ENCODE peak calls at places on chromosomes 3 and 15, in eight cellular contexts. C, P, H, K, Z, I, L and U are unnamed samples.

GRCh38 chr3:193942516-193943055 is 193.4 kb upstream of the HES1 start:
- DNase-seq in L (no peak), P (no peak), C (no peak), K (no peak), Z (no peak), H (no peak), I (no peak), U (no peak)

GRCh38 chr15:69104050-69104750 is 56.2 kb upstream of the GLCE start:
- DNase-seq in K (no peak), I (no peak), H (no peak), Z (no peak), P (no peak), C (no peak), L (no peak), U (no peak)

GRCh38 chr3:126930936-126931600 is 51.8 kb upstream of the PLXNA1 start:
- DNase-seq in P (no peak), H (no peak), K (no peak), C (no peak), I (no peak), L (no peak), Z (no peak), U (no peak)

GRCh38 chr3:183254816-183255730 is 2.0 kb downstream of the B3GNT5 start:
- DNase-seq in I (no peak), L (no peak), K (no peak), Z (no peak), H (no peak), C (no peak), P (peak; percentile 18), U (peak; percentile 47)

GRCh38 chr3:122031123-122031468 is 9.0 kb upstream of the ILDR1 start:
- DNase-seq in Z (no peak), I (no peak), C (no peak), L (no peak), K (no peak), P (no peak), H (no peak), U (no peak)

GRCh38 chr3:139318826-139319225 is 25.0 kb upstream of the MRPS22 start:
- DNase-seq in I (no peak), H (no peak), K (no peak), P (no peak), L (no peak), C (no peak), Z (no peak), U (no peak)

GRCh38 chr3:113741086-113741485 is 5.0 kb downstream of the NAA50 start:
- DNase-seq in H (no peak), Z (no peak), K (no peak), L (no peak), C (no peak), I (no peak), P (no peak), U (no peak)

GRCh38 chr15:80698636-80699035 is 3.5 kb downstream of the ABHD17C start:
- DNase-seq in I (no peak), H (no peak), P (peak; percentile 42), C (no peak), K (no peak), L (no peak), Z (no peak), U (no peak)

GRCh38 chr3:60841355-60841754 is 409.9 kb downstream of the FHIT start:
- DNase-seq in C (no peak), Z (no peak), H (no peak), P (no peak), K (no peak), I (no peak), L (no peak), U (no peak)

GRCh38 chr15:96331942-96332853 is 1.7 kb downstream of the NR2F2 start:
- DNase-seq in K (no peak), Z (no peak), I (peak; percentile 67), P (no peak), C (peak; percentile 85), H (no peak), L (peak; percentile 53), U (peak; percentile 47)

GRCh38 chr15:74180689-74181602 is 7.4 kb downstream of the ISLR start:
- DNase-seq in H (no peak), L (no peak), K (no peak), C (peak; percentile 63), I (no peak), P (no peak), Z (no peak), U (no peak)

GRCh38 chr3:190385835-190386688 is 1.9 kb upstream of the CLDN16 start:
- DNase-seq in I (no peak), Z (peak; percentile 65), P (peak; percentile 98), K (no peak), H (no peak), L (no peak), C (no peak), U (peak; percentile 76)

GRCh38 chr15:37131639-37132038 is 31.3 kb upstream of the MEIS2 start:
- DNase-seq in H (no peak), Z (no peak), I (no peak), L (no peak), P (no peak), C (no peak), K (no peak), U (no peak)

GRCh38 chr3:194397757-194398312 is 1.2 kb downstream of the GP5 start:
- DNase-seq in P (no peak), Z (no peak), K (no peak), I (no peak), H (peak; percentile 32), C (no peak), L (peak; percentile 38), U (no peak)

GRCh38 chr3:182440101-182440500 is 353.2 kb upstream of the ATP11B start:
- DNase-seq in Z (no peak), P (no peak), K (no peak), H (no peak), L (no peak), I (no peak), C (no peak), U (no peak)

GRCh38 chr15:100944237-100944875 is 25.2 kb downstream of the LRRK1 start:
- DNase-seq in L (no peak), K (no peak), Z (no peak), H (no peak), P (no peak), I (no peak), C (no peak), U (no peak)
- TF ChIP-seq CTCF in L (no peak), K (no peak), Z (no peak), H (no peak), P (no peak), I (no peak), C (no peak), U (no peak)

GRCh38 chr15:41955807-41956525 is 16.4 kb downstream of the EHD4 start:
- DNase-seq in L (peak; percentile 54), K (no peak), I (no peak), Z (no peak), P (no peak), C (no peak), H (no peak), U (no peak)
- TF ChIP-seq CTCF in L (no peak), K (no peak), I (no peak), Z (no peak), P (no peak), C (no peak), H (no peak), U (no peak)

GRCh38 chr3:43155464-43156121 is 49.7 kb upstream of the POMGNT2 start:
- DNase-seq in L (peak; percentile 71), C (peak; percentile 77), Z (peak; percentile 50), I (no peak), K (peak; percentile 72), H (no peak), P (peak; percentile 83), U (peak; percentile 73)
- TF ChIP-seq CTCF in L (no peak), C (peak; percentile 45), Z (peak; percentile 36), I (peak; percentile 37), K (peak; percentile 55), H (no peak), P (peak; percentile 79), U (peak; percentile 34)

GRCh38 chr3:53072653-53073552 is 27.0 kb upstream of the SFMBT1 start:
- DNase-seq in K (peak; percentile 90), C (peak; percentile 89), I (peak; percentile 84), Z (peak; percentile 60), H (peak; percentile 87), P (peak; percentile 63), L (peak; percentile 96), U (peak; percentile 88)

GRCh38 chr3:53068176-53068575 is 22.3 kb upstream of the SFMBT1 start:
- DNase-seq in K (no peak), Z (no peak), H (no peak), I (peak; percentile 57), L (no peak), P (no peak), C (no peak), U (no peak)

GRCh38 chr3:53071882-53072431 is 26.1 kb upstream of the SFMBT1 start:
- DNase-seq in Z (no peak), H (no peak), I (no peak), C (no peak), L (peak; percentile 10), P (no peak), K (no peak), U (no peak)

GRCh38 chr3:53067571-53067970 is 21.7 kb upstream of the SFMBT1 start:
- DNase-seq in P (no peak), Z (no peak), H (no peak), K (no peak), C (no peak), I (peak; percentile 26), L (no peak), U (no peak)

DNA sequence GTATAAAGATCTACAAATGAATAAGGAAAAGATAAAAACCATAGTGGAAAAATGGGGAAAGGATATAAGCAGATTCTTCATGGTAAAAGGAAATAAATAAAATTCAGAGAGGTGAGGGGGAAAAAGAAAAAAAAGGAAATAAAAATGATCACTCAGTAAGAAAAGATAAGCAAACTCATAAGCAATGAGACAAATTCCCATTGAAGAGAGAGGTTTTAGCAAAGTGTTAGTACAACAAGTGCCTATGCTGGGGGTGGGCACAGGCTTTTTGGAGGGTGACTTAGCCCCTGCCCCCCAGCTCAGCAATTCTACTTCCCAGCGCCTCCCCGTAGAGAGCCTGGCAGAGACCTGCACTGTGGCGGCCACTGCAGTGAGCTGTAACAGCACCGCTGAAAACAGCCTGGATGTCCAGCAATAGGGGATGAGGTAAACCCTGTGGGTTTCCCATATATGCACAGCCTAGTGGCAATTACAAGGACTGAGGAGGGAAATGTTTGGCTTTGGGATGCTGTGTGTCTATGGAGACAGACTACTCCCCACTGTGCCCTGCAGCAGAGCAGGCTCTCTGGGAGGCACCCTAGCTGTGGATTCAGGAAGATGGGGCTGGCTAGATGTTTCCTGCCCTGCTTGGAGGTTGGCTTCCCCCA is 23.7 kb upstream of the SFMBT1 start:
- DNase-seq in C (no peak), L (no peak), H (no peak), P (peak; percentile 12), K (no peak), Z (no peak), I (peak; percentile 45), U (no peak)
- TF ChIP-seq CTCF in C (no peak), L (no peak), H (no peak), P (no peak), K (no peak), Z (no peak), I (no peak), U (no peak)

DNA sequence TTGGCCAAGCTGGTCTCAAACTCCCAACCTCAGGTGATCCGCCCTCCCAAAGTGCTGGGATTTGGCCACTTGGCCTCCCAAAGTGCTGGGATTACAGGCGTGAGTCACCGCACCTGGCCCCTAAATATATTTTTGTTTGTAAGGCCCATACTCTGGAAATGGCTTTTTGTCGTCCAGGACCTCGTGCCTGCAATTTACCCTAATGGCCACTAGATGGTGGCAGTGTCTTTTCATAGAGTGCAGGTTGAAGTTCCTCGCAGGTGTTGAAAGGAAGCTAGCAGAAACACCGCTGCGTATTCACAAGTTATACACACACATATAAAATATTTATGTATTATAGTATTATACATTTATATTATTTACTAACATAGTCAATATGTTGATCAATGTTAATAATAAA is 97.2 kb downstream of the LRTM1 start:
- DNase-seq in Z (peak; percentile 10), K (no peak), L (peak; percentile 64), H (peak; percentile 4), C (no peak), P (peak; percentile 36), I (no peak), U (peak; percentile 4)
- TF ChIP-seq CTCF in Z (peak; percentile 52), K (peak; percentile 88), L (peak; percentile 85), H (no peak), C (peak; percentile 35), P (peak; percentile 62), I (no peak), U (no peak)